ENCODE peak calls at places on chromosomes 7 and 10, in four cellular contexts. I, P, M and R are unnamed samples.

GRCh38 chr10:93073539-93074136 is at the start of gene CYP26A1:
- DNase-seq in I (no peak), M (no peak), P (no peak), R (no peak)

GRCh38 chr10:63919576-63920279 is 398.5 kb downstream of the REEP3 start:
- DNase-seq in I (no peak), P (peak; percentile 22), M (no peak), R (no peak)

GRCh38 chr7:40220421-40220911 is 85.7 kb downstream of the SUGCT start:
- DNase-seq in I (peak; percentile 57), P (peak; percentile 54), M (no peak), R (peak; percentile 81)

GRCh38 chr7:140518370-140519006 is 39.2 kb upstream of the MKRN1 start:
- DNase-seq in M (no peak), P (no peak), I (no peak), R (no peak)

GRCh38 chr10:123117644-123118409 is 17.9 kb upstream of the HMX3 start:
- DNase-seq in M (no peak), I (no peak), P (no peak), R (no peak)

GRCh38 chr7:138663741-138664710 is 37.1 kb downstream of the SVOPL start:
- DNase-seq in P (peak; percentile 22), I (peak; percentile 45), M (peak; percentile 25), R (peak; percentile 8)

GRCh38 chr7:15889501-15889900 is 203.0 kb upstream of the MEOX2 start:
- DNase-seq in P (peak; percentile 13), M (no peak), I (peak; percentile 20), R (peak; percentile 5)

GRCh38 chr10:3588816-3589215 is 196.2 kb downstream of the KLF6 start:
- DNase-seq in P (peak; percentile 11), M (no peak), I (no peak), R (no peak)

GRCh38 chr7:43537765-43538403 is 45.0 kb upstream of the STK17A start:
- DNase-seq in M (no peak), P (peak; percentile 65), I (peak; percentile 73), R (peak; percentile 27)

GRCh38 chr10:8402469-8403074 is 348.1 kb downstream of the GATA3 start:
- DNase-seq in I (no peak), M (no peak), P (peak; percentile 48), R (peak; percentile 34)

GRCh38 chr7:74083117-74083876 is at the start of gene LIMK1:
- DNase-seq in M (peak; percentile 86), P (peak; percentile 87), I (peak; percentile 84), R (peak; percentile 88)

GRCh38 chr10:49532461-49532860 is 6.5 kb downstream of the ERCC6 start:
- DNase-seq in I (no peak), P (no peak), M (no peak), R (no peak)

GRCh38 chr10:37535459-37536246 is 321.8 kb downstream of the ZNF248 start:
- DNase-seq in M (no peak), P (no peak), I (no peak), R (no peak)

GRCh38 chr7:11341285-11341944 is 367.7 kb downstream of the PHF14 start:
- DNase-seq in I (peak; percentile 73), M (no peak), P (peak; percentile 64), R (peak; percentile 57)

GRCh38 chr7:11228515-11228914 is 254.8 kb downstream of the PHF14 start:
- DNase-seq in I (peak; percentile 85), M (peak; percentile 67), P (peak; percentile 77), R (peak; percentile 72)

GRCh38 chr10:8047452-8048280 is 6.8 kb upstream of the GATA3 start:
- DNase-seq in I (no peak), M (no peak), P (no peak), R (no peak)

GRCh38 chr7:155205368-155206285 is 92.1 kb upstream of the INSIG1 start:
- DNase-seq in I (peak; percentile 91), P (peak; percentile 92), M (peak; percentile 82), R (peak; percentile 98)

GRCh38 chr10:29370092-29370611 is 81.3 kb downstream of the LYZL1 start:
- DNase-seq in M (no peak), P (peak; percentile 35), I (no peak), R (peak; percentile 32)

GRCh38 chr7:139358541-139359365 is 941 bp upstream of the LUC7L2 start:
- DNase-seq in P (peak; percentile 46), I (peak; percentile 31), M (peak; percentile 35), R (peak; percentile 57)

GRCh38 chr10:127827354-127828140 is 65.2 kb downstream of the CLRN3 start:
- DNase-seq in P (no peak), I (no peak), M (no peak), R (no peak)

GRCh38 chr7:118305686-118306085 is 81.2 kb downstream of the ANKRD7 start:
- DNase-seq in M (no peak), P (peak; percentile 26), I (peak; percentile 59), R (no peak)

GRCh38 chr7:119197872-119198527 is 973.5 kb downstream of the ANKRD7 start:
- DNase-seq in P (peak; percentile 55), M (no peak), I (peak; percentile 63), R (peak; percentile 52)

GRCh38 chr7:1667566-1668485 is 2.3 kb upstream of the ELFN1 start:
- DNase-seq in I (no peak), P (no peak), M (no peak), R (no peak)

GRCh38 chr7:151188252-151188542 is 1.1 kb upstream of the ASB10 start:
- DNase-seq in M (no peak), P (no peak), I (no peak), R (no peak)

GRCh38 chr7:100799037-100799896 is 28.1 kb downstream of the EPHB4 start:
- DNase-seq in I (peak; percentile 78), M (peak; percentile 73), P (peak; percentile 82), R (peak; percentile 79)

GRCh38 chr7:111330235-111330523 is 232.1 kb downstream of the IMMP2L start:
- DNase-seq in I (no peak), P (no peak), M (no peak), R (no peak)

GRCh38 chr7:111324228-111324627 is 233.3 kb downstream of the LRRN3 start:
- DNase-seq in P (no peak), I (no peak), M (no peak), R (no peak)

GRCh38 chr7:111333010-111333409 is 229.3 kb downstream of the IMMP2L start:
- DNase-seq in P (no peak), M (no peak), I (no peak), R (no peak)

GRCh38 chr7:111329367-111330234 is 232.7 kb downstream of the IMMP2L start:
- DNase-seq in I (peak; percentile 48), P (peak; percentile 30), M (no peak), R (peak; percentile 44)
- TF ChIP-seq CTCF in I (peak; percentile 27), P (peak; percentile 13), M (no peak), R (no peak)

GRCh38 chr10:6145979-6146432 is 56.7 kb upstream of the PFKFB3 start:
- DNase-seq in P (no peak), I (no peak), M (no peak), R (no peak)
- H3K4me3 ChIP-seq in P (peak overlapping the region; percentile 38), I (peak overlapping the region; percentile 75), M (peak overlapping the region; percentile 74), R (peak overlapping the region; percentile 72)

GRCh38 chr7:103003004-103003403 is 71.6 kb downstream of the FBXL13 start:
- DNase-seq in I (no peak), M (no peak), P (no peak), R (peak; percentile 20)
- TF ChIP-seq CTCF in I (no peak), M (no peak), P (no peak), R (no peak)

DNA sequence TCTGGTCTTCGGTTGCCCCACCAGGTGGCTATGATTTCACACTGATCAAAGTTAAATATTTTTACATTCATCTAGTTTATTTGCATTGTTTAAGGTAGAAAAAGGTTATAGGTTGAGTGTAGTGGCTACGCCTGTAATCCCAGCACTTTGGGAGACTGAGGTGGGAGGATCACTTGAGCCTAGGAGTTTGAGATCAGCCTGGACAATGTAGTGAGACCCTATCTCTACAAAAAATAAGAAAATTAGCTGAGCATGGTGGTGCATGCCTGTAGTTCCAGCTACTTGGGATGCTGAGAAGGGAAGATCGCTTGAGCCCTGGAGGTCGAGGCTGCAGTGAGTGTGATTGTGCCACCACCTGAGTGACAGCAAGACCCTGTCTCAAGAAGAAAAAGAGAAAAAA is 3.8 kb downstream of the CCM2 start:
- DNase-seq in P (no peak), I (no peak), M (no peak), R (no peak)
- H3K4me3 ChIP-seq in P (no peak overlapping the region), I (no peak overlapping the region), M (no peak overlapping the region), R (no peak overlapping the region)

GRCh38 chr10:126302831-126303230 is 85.4 kb downstream of the ADAM12 start:
- DNase-seq in M (no peak), P (peak; percentile 28), I (peak; percentile 36), R (peak; percentile 39)
- TF ChIP-seq CTCF in M (no peak), P (peak; percentile 26), I (peak; percentile 55), R (peak; percentile 14)

DNA sequence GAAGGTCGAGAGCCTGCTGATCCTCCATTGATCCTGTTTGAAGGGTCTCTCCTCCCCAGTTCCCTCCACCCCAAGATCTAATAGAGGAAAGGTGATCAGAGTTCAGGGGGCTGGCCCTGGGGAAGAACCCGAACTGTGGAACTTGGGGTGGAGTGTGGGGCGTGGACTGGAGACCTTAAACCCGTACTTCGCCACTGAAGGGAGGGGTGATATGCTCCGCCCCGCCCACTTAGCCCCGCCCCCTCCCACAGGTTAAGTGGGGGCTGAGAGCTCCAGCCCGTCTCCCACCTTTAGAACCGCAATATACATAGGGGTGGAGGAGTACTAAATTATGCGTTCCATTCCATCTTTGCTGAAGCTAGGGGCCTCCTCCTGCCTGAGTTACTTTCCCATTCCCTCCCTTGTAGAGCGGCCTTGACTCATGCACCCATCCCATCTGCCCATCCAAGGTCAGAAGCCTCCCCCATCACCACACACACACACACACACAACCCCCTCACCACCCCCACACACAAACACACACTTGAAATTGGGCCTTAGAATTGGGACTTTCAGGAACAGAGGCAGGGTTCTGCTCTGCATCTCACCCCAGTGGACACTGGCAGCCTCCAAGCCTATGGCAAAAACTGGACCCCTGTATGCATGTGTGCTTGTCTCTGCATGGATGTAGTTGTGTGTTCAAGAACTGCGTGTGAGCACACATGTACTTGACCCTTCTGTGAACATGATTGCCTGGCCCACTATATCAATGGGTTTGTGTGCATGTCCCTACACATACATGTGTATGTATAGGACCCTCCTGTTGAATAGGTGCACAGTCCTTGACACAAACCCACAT is 991 bp downstream of the SEMA4G start:
- DNase-seq in M (peak; percentile 87), P (no peak), I (no peak), R (no peak)
- H3K4me3 ChIP-seq in M (peak overlapping the region; percentile 75), P (peak overlapping the region; percentile 81), I (peak overlapping the region; percentile 67), R (peak overlapping the region; percentile 62)

GRCh38 chr10:103870503-103870902 is 15.1 kb upstream of the SH3PXD2A start:
- DNase-seq in P (peak; percentile 36), M (no peak), I (peak; percentile 67), R (no peak)
- TF ChIP-seq CTCF in P (no peak), M (no peak), I (peak; percentile 32), R (peak; percentile 4)

GRCh38 chr10:133170092-133170491 is 10.1 kb downstream of the KNDC1 start:
- DNase-seq in P (no peak), I (no peak), M (no peak), R (no peak)
- H3K4me3 ChIP-seq in P (no peak overlapping the region), I (no peak overlapping the region), M (no peak overlapping the region), R (no peak overlapping the region)

DNA sequence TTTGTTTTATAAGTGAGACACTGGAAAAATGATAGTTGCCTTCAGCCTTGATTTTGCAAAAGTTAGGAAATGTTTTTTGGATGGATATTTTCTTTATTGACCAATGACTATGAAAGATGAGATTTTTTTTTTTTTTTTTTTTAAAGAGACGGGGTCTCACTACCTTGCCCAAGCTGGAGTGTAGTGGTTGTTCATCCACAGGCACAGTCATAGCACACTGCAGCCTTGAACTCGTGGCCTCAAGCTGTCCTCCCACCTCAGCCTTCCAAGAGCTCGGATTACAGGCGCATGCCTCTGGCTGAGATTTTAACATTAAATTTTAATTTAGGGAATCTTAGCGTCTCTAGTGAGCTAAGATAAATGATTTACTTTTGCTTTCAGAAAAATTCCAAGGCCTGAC is 66.2 kb downstream of the LOXL4 start:
- DNase-seq in M (no peak), P (no peak), I (no peak), R (no peak)
- TF ChIP-seq CTCF in M (no peak), P (no peak), I (no peak), R (no peak)